ENCODE peak calls at places on chromosomes 2 and 18, in five cellular contexts. W is GM03348, O is AG04449, Q is EH, K is Caco-2. Y is an unnamed sample.

GRCh38 chr2:238269741-238270140 is 18.7 kb downstream of the PER2 start:
- DNase-seq in K (no peak), Q (no peak), O (no peak), W (no peak), Y (no peak)

GRCh38 chr2:3151153-3151918 is 226.3 kb downstream of the EIPR1 start:
- DNase-seq in Q (no peak), W (no peak), K (no peak), O (no peak), Y (no peak)

GRCh38 chr2:230048010-230048671 is 20.6 kb downstream of the SLC16A14 start:
- DNase-seq in W (no peak), K (no peak), O (no peak), Q (no peak), Y (no peak)

GRCh38 chr2:10228611-10229365 is 73.9 kb upstream of the HPCAL1 start:
- DNase-seq in Q (no peak), K (peak), W (no peak), O (no peak), Y (peak)

GRCh38 chr2:16293398-16293797 is 353.0 kb downstream of the MYCN start:
- DNase-seq in O (no peak), W (no peak), K (no peak), Q (no peak), Y (no peak)

GRCh38 chr2:46074501-46074900 is 222.7 kb upstream of the EPAS1 start:
- DNase-seq in O (no peak), Q (no peak), W (no peak), K (no peak), Y (no peak)

GRCh38 chr2:148666555-148666954 is 22.0 kb downstream of the EPC2 start:
- DNase-seq in Q (no peak), O (no peak), K (no peak), W (no peak), Y (no peak)

GRCh38 chr2:222490100-222490499 is 65.8 kb downstream of the SGPP2 start:
- DNase-seq in Q (no peak), O (no peak), K (no peak), W (no peak), Y (no peak)

GRCh38 chr18:25099838-25100393 is 252.1 kb downstream of the ZNF521 start:
- DNase-seq in K (no peak), Q (peak), W (no peak), O (no peak), Y (no peak)

GRCh38 chr2:165938237-165938636 is 15.3 kb downstream of the TTC21B start:
- DNase-seq in O (no peak), K (no peak), W (no peak), Q (no peak), Y (no peak)

GRCh38 chr2:181642071-181642470 is 14.8 kb downstream of the CERKL start:
- DNase-seq in W (no peak), O (no peak), Q (no peak), K (no peak), Y (no peak)

GRCh38 chr2:7915302-7916200 is 766.3 kb upstream of the ID2 start:
- DNase-seq in K (no peak), Q (peak), O (no peak), W (peak), Y (peak)

GRCh38 chr2:35526741-35527140 is 828.8 kb upstream of the CRIM1 start:
- DNase-seq in W (no peak), Q (no peak), K (no peak), O (no peak), Y (no peak)

GRCh38 chr2:221817052-221817451 is 244.9 kb upstream of the EPHA4 start:
- DNase-seq in K (no peak), O (no peak), W (no peak), Q (peak), Y (no peak)

GRCh38 chr2:237572742-237573101 is 6.3 kb downstream of the PRLH start:
- DNase-seq in Q (no peak), W (no peak), K (no peak), O (no peak), Y (peak)

GRCh38 chr2:36988008-36988407 is 21.7 kb upstream of the STRN start:
- DNase-seq in O (no peak), K (no peak), W (no peak), Q (no peak), Y (no peak)

GRCh38 chr18:77102246-77103040 is 30.1 kb downstream of the MBP start:
- DNase-seq in K (no peak), W (peak), O (peak), Q (peak), Y (no peak)

GRCh38 chr18:46939998-46940571 is 22.7 kb downstream of the KATNAL2 start:
- DNase-seq in Q (peak), W (no peak), O (no peak), K (no peak), Y (no peak)

GRCh38 chr2:28809927-28810326 is 707 bp upstream of the SPDYA start:
- DNase-seq in W (no peak), Q (no peak), O (no peak), K (no peak), Y (no peak)

GRCh38 chr18:13302611-13303267 is 84.2 kb downstream of the LDLRAD4 start:
- DNase-seq in Q (no peak), O (no peak), W (no peak), K (no peak), Y (no peak)

GRCh38 chr2:203813684-203814083 is 53.9 kb upstream of the CTLA4 start:
- DNase-seq in O (no peak), W (no peak), K (no peak), Q (no peak), Y (no peak)

GRCh38 chr2:213177685-213178084 is 26.3 kb upstream of the IKZF2 start:
- DNase-seq in K (no peak), W (no peak), Q (no peak), O (no peak), Y (no peak)

GRCh38 chr2:78546843-78547242 is 478.7 kb upstream of the REG3G start:
- DNase-seq in O (no peak), K (no peak), W (no peak), Q (no peak), Y (no peak)

GRCh38 chr2:231196592-231196991 is 1.8 kb upstream of the ARMC9 start:
- DNase-seq in K (no peak), O (no peak), Q (no peak), W (no peak), Y (no peak)

GRCh38 chr2:232588680-232589585 is 38.4 kb downstream of the EIF4E2 start:
- DNase-seq in K (no peak), Q (peak), O (no peak), W (peak), Y (peak)

GRCh38 chr2:107772380-107772779 is 54.3 kb upstream of the RGPD4 start:
- DNase-seq in W (no peak), O (no peak), Q (no peak), K (no peak), Y (no peak)

GRCh38 chr18:35051978-35052377 is 10.8 kb downstream of the MAPRE2 start:
- DNase-seq in W (no peak), Q (peak), K (no peak), O (no peak), Y (no peak)

GRCh38 chr2:182920631-182921056 is 54.2 kb upstream of the FRZB start:
- DNase-seq in W (no peak), O (no peak), Q (no peak), K (no peak), Y (no peak)

GRCh38 chr2:119241205-119241532 is 17.5 kb downstream of the STEAP3 start:
- DNase-seq in Q (no peak), W (no peak), K (no peak), O (no peak), Y (no peak)

GRCh38 chr2:160063266-160063665 is 851 bp upstream of the PLA2R1 start:
- DNase-seq in K (no peak), O (no peak), Q (no peak), W (no peak), Y (no peak)

GRCh38 chr2:159072795-159073194 is 104.4 kb downstream of the TANC1 start:
- DNase-seq in Q (peak), K (no peak), W (peak), O (no peak), Y (no peak)

GRCh38 chr2:124283090-124283489 is 258.0 kb downstream of the CNTNAP5 start:
- DNase-seq in K (no peak), W (no peak), O (no peak), Q (peak), Y (no peak)

GRCh38 chr2:202104286-202104870 is 31.3 kb downstream of the KIAA2012 start:
- DNase-seq in K (peak), Q (peak), W (peak), O (no peak), Y (peak)